ENCODE peak calls at places on chromosome 14, in ten cellular contexts. Z is lower lobe of right lung, U is stomach, E is uterus, X is left lung, H is testis, O is body of pancreas, I is left ventricle myocardium inferior, Y is tibial nerve, J is sigmoid colon. M is an unnamed sample.

GRCh38 chr14:50714452-50715073 is 46.5 kb upstream of the SAV1 start:
- DNase-seq in Z (no peak), U (no peak), E (no peak), X (no peak), H (peak; percentile 23), O (peak; percentile 33), I (no peak), Y (no peak), J (no peak), M (no peak)

GRCh38 chr14:55434805-55435174 is 5.6 kb downstream of the TBPL2 start:
- DNase-seq in Z (no peak), U (no peak), E (no peak), X (no peak), H (no peak), O (no peak), I (no peak), Y (no peak), J (no peak), M (no peak)

GRCh38 chr14:74474376-74474775 is 18.7 kb downstream of the NPC2 start:
- DNase-seq in Z (no peak), U (no peak), E (no peak), X (no peak), H (no peak), O (no peak), I (no peak), Y (no peak), J (no peak), M (no peak)

GRCh38 chr14:31489680-31490079 is 1.8 kb upstream of the GPR33 start:
- DNase-seq in Z (no peak), U (no peak), E (no peak), X (no peak), H (no peak), O (no peak), I (no peak), Y (no peak), J (no peak), M (no peak)

GRCh38 chr14:90698379-90698869 is 117.8 kb downstream of the TTC7B start:
- DNase-seq in Z (no peak), U (no peak), E (peak; percentile 47), X (no peak), H (no peak), O (peak; percentile 32), I (peak; percentile 78), Y (peak; percentile 18), J (peak; percentile 92), M (no peak)

GRCh38 chr14:90419200-90419599 is 22.4 kb downstream of the CALM1 start:
- DNase-seq in Z (no peak), U (peak; percentile 74), E (peak; percentile 87), X (peak; percentile 67), H (peak; percentile 74), O (peak; percentile 78), I (peak; percentile 67), Y (peak; percentile 40), J (peak; percentile 93), M (no peak)

GRCh38 chr14:85071447-85071846 is 458.5 kb upstream of the FLRT2 start:
- DNase-seq in Z (no peak), U (no peak), E (no peak), X (peak; percentile 35), H (no peak), O (no peak), I (no peak), Y (no peak), J (no peak), M (no peak)

GRCh38 chr14:100873083-100873482 is 30.4 kb downstream of the RTL1 start:
- DNase-seq in Z (peak; percentile 4), U (no peak), E (no peak), X (peak; percentile 11), H (no peak), O (no peak), I (peak; percentile 0), Y (no peak), J (peak; percentile 40), M (no peak)

GRCh38 chr14:104442611-104443390 is 136.8 kb upstream of the C14orf180 start:
- DNase-seq in Z (no peak), U (no peak), E (no peak), X (no peak), H (no peak), O (no peak), I (no peak), Y (no peak), J (no peak), M (no peak)

GRCh38 chr14:104442107-104442551 is 137.4 kb upstream of the C14orf180 start:
- DNase-seq in Z (no peak), U (no peak), E (no peak), X (no peak), H (no peak), O (no peak), I (no peak), Y (no peak), J (no peak), M (no peak)

GRCh38 chr14:104439625-104440024 is 139.9 kb upstream of the C14orf180 start:
- DNase-seq in Z (no peak), U (no peak), E (no peak), X (no peak), H (no peak), O (no peak), I (no peak), Y (no peak), J (no peak), M (peak; percentile 2)

GRCh38 chr14:104440297-104440956 is 139.1 kb upstream of the C14orf180 start:
- DNase-seq in Z (no peak), U (no peak), E (no peak), X (no peak), H (no peak), O (no peak), I (no peak), Y (no peak), J (no peak), M (no peak)

DNA sequence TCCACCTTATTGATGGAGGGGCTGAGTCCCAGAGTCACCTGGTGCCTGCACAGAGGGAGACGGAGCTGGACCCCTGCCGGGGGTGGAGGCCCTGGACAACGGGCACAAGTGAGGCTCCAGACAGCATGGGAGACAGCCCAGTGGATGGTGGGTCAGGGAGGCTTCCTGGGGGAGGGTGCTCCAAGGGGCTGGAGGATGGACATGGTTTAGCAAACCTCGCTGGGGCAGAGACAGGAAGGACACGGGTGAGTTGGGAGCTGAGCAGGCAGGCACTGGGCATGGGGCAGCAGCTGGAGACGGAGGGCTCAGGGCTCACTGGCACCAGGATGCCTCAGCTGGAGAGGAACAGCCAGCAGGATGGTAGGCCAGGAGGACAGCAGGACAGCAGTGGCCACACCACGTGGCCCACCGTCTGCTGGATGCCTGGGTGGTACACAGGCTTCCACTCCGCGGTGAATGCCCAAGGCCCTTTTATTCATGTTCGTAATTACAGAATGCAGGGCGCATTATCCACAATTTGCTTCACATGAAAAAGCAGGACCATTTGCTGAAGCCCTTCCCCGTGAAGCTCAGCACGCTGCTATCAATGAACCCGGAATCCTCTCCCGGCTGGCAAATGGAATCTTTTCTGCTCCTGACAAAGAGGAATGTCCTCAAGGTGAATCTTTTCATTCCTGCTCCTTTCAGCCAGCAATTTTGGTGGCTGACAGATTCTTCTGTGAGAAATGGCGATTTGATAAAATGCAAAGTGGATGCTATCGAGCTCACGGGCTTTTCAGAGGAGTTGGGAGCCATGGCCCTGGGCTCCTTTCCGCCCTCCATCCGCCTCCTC is 138.1 kb upstream of the C14orf180 start:
- DNase-seq in Z (no peak), U (no peak), E (no peak), X (no peak), H (no peak), O (no peak), I (no peak), Y (no peak), J (peak; percentile 57), M (no peak)
- H3K9me3 ChIP-seq in Z (no peaks in the 10 kb centered on the region), U (no peaks in the 10 kb centered on the region), E (no peaks in the 10 kb centered on the region), X (no peaks in the 10 kb centered on the region), H (no peaks in the 10 kb centered on the region), O (no peaks in the 10 kb centered on the region), I (peaks cover 15% of the 10 kb centered on the region), Y (no peaks in the 10 kb centered on the region), J (peaks cover 3% of the 10 kb centered on the region), M (no peaks in the 10 kb centered on the region)

GRCh38 chr14:22607291-22607690 is 9.2 kb downstream of the ABHD4 start:
- DNase-seq in Z (no peak), U (no peak), E (no peak), X (no peak), H (no peak), O (no peak), I (no peak), Y (no peak), J (no peak), M (no peak)

GRCh38 chr14:22613736-22614239 is 15.7 kb downstream of the ABHD4 start:
- DNase-seq in Z (no peak), U (no peak), E (no peak), X (no peak), H (no peak), O (no peak), I (no peak), Y (no peak), J (no peak), M (no peak)

GRCh38 chr14:22614240-22614799 is 16.2 kb downstream of the ABHD4 start:
- DNase-seq in Z (no peak), U (no peak), E (no peak), X (no peak), H (no peak), O (peak; percentile 63), I (no peak), Y (no peak), J (no peak), M (no peak)

GRCh38 chr14:22610931-22611330 is 12.8 kb downstream of the ABHD4 start:
- DNase-seq in Z (no peak), U (no peak), E (no peak), X (no peak), H (no peak), O (no peak), I (no peak), Y (no peak), J (no peak), M (no peak)

DNA sequence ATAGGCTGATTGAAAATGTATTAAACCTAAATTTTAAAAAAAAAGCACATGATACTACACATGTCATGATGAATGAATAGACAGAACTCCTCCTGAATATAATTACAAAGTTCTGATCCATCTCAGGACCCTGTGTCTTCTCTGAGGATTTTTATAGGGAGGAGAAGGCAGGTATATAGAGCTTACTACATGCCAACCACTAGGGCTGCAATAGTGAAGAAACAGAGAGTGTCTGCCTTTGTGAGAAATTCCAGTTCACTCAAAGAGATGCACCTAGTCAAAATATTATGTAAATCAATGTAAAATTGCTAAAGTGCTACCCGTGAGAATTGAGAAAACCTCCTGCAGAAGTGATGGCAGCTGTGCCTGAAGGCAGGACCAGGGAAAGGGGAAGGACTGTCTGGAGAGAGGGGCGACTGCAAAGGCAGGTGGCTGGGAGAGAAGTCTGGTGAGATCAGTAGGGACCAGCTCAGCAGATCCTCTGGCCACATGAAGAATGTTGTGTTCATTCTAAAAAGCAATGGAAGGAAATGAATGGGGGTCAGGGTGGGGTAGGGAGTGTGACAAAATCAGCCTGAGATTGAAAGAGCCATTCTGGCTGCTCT is 15.1 kb downstream of the ABHD4 start:
- DNase-seq in Z (no peak), U (no peak), E (no peak), X (no peak), H (no peak), O (no peak), I (no peak), Y (no peak), J (no peak), M (no peak)
- TF ChIP-seq CTCF in Z (no peak), U (no peak), E (no peak), X (no peak), H (no peak), O (no peak), I (no peak), Y (no peak), J (no peak), M (no peak)

DNA sequence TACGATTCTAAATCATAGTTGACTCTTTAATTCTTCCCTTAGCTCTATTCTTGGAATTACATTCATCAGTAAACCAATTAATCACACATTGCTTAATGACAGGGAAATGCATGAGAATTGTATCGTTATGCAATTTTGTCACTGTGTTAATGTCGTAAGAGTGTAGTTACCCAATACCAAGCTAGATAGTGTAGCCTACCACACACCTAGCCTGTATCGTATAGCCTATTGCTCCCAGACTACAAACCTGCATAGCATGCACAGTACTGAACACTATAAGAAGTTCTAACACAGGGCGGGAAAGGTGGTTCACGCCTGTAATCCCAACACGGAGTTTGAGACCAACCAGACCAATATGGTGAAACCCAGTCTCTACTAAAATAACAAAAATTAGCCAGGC is 24.7 kb downstream of the HNRNPC start:
- DNase-seq in Z (no peak), U (no peak), E (no peak), X (no peak), H (no peak), O (no peak), I (no peak), Y (no peak), J (no peak), M (no peak)
- H3K4me1 ChIP-seq in Z (peaks cover 75% of the 10 kb centered on the region), U (peaks cover 26% of the 10 kb centered on the region), E (peaks cover 4% of the 10 kb centered on the region), X (peaks cover 16% of the 10 kb centered on the region), H (peaks cover 4% of the 10 kb centered on the region), O (peaks cover 76% of the 10 kb centered on the region), I (peaks cover 67% of the 10 kb centered on the region), Y (no peaks in the 10 kb centered on the region), J (peaks cover 36% of the 10 kb centered on the region), M (peaks cover 33% of the 10 kb centered on the region)

GRCh38 chr14:80679273-80679672 is 262.3 kb downstream of the CEP128 start:
- DNase-seq in Z (no peak), U (no peak), E (no peak), X (no peak), H (no peak), O (no peak), I (no peak), Y (no peak), J (no peak), M (no peak)

GRCh38 chr14:80681651-80682050 is 259.9 kb downstream of the CEP128 start:
- DNase-seq in Z (no peak), U (no peak), E (no peak), X (no peak), H (no peak), O (no peak), I (no peak), Y (no peak), J (no peak), M (no peak)

GRCh38 chr14:80678436-80678835 is 263.1 kb downstream of the CEP128 start:
- DNase-seq in Z (no peak), U (no peak), E (no peak), X (no peak), H (no peak), O (no peak), I (no peak), Y (no peak), J (no peak), M (no peak)
- H3K9me3 ChIP-seq in Z (peaks cover 24% of the 10 kb centered on the region), U (peaks cover 47% of the 10 kb centered on the region), E (peaks cover 11% of the 10 kb centered on the region), X (peaks cover 54% of the 10 kb centered on the region), H (no peaks in the 10 kb centered on the region), O (no peaks in the 10 kb centered on the region), I (peaks cover 46% of the 10 kb centered on the region), Y (no peaks in the 10 kb centered on the region), J (peaks cover 6% of the 10 kb centered on the region), M (no peaks in the 10 kb centered on the region)

M was measured in CD8-positive, alpha-beta T cell.